ENCODE peak calls at places on chromosome 5, in six cellular contexts. D is upper lobe of right lung, R is H1, X is heart right ventricle, G is body of pancreas, H is PC-3. E is an unnamed sample.

GRCh38 chr5:156326718-156327259 is at the start of gene SGCD:
- DNase-seq in H (no peak), X (peak; percentile 67), D (peak; percentile 73), G (peak; percentile 21), R (peak; percentile 45), E (no peak)

GRCh38 chr5:159504857-159505304 is 174.6 kb upstream of the IL12B start:
- DNase-seq in R (no peak), X (peak; percentile 41), H (peak; percentile 69), D (peak; percentile 87), G (no peak), E (no peak)

GRCh38 chr5:134592141-134592746 is 40.4 kb downstream of the SAR1B start:
- DNase-seq in D (no peak), R (peak; percentile 69), X (no peak), H (peak; percentile 81), G (no peak), E (no peak)

GRCh38 chr5:154797762-154798161 is 42.6 kb downstream of the LARP1 start:
- DNase-seq in D (no peak), X (no peak), G (no peak), H (no peak), R (no peak), E (no peak)

GRCh38 chr5:111384220-111384619 is 128.1 kb downstream of the STARD4 start:
- DNase-seq in R (no peak), X (no peak), G (no peak), H (peak; percentile 21), D (no peak), E (peak; percentile 10)

GRCh38 chr5:159441441-159441840 is 111.2 kb upstream of the IL12B start:
- DNase-seq in D (no peak), X (peak; percentile 42), H (peak; percentile 15), R (peak; percentile 63), G (peak; percentile 9), E (no peak)

GRCh38 chr5:74382864-74383618 is 257.5 kb downstream of the ENC1 start:
- DNase-seq in G (no peak), R (no peak), X (peak; percentile 80), D (no peak), H (peak; percentile 48), E (peak; percentile 52)

GRCh38 chr5:137218896-137219295 is 280.2 kb downstream of the SPOCK1 start:
- DNase-seq in G (peak; percentile 30), X (no peak), H (peak; percentile 71), R (no peak), D (no peak), E (no peak)

GRCh38 chr5:16709691-16710420 is 93.1 kb upstream of the RETREG1 start:
- DNase-seq in G (no peak), H (no peak), R (no peak), D (no peak), X (no peak), E (no peak)

GRCh38 chr5:17024686-17025180 is 88.6 kb upstream of the MYO10 start:
- DNase-seq in D (no peak), H (peak; percentile 77), G (no peak), R (no peak), X (no peak), E (peak; percentile 63)

GRCh38 chr5:33997331-33997983 is 10.4 kb downstream of the AMACR start:
- DNase-seq in D (peak; percentile 70), G (peak; percentile 83), H (peak; percentile 88), X (peak; percentile 54), R (no peak), E (peak; percentile 81)

GRCh38 chr5:122790354-122791123 is 15.7 kb downstream of the SNX2 start:
- DNase-seq in G (no peak), H (no peak), R (no peak), D (no peak), X (no peak), E (no peak)
- H3K27ac ChIP-seq in G (no peak overlapping the region), H (no peak overlapping the region), R (no peak overlapping the region), D (no peak overlapping the region), X (no peak overlapping the region), E (no peak overlapping the region)

GRCh38 chr5:120443607-120444006 is 20.5 kb upstream of the PRR16 start:
- DNase-seq in R (no peak), X (no peak), D (no peak), G (no peak), H (no peak), E (no peak)
- H3K4me1 ChIP-seq in R (peaks cover 2% of the 10 kb centered on the region), X (no peaks in the 10 kb centered on the region), D (no peaks in the 10 kb centered on the region), G (no peaks in the 10 kb centered on the region), H (peaks cover 15% of the 10 kb centered on the region), E (no peaks in the 10 kb centered on the region)

GRCh38 chr5:3060283-3060682 is 308.8 kb upstream of the IRX2 start:
- DNase-seq in H (no peak), R (no peak), X (no peak), G (no peak), D (no peak), E (no peak)

GRCh38 chr5:3056901-3057300 is 305.4 kb upstream of the IRX2 start:
- DNase-seq in R (no peak), X (no peak), H (no peak), G (no peak), D (no peak), E (no peak)

GRCh38 chr5:3059488-3059887 is 308.0 kb upstream of the IRX2 start:
- DNase-seq in G (no peak), X (no peak), R (no peak), H (no peak), D (no peak), E (no peak)

DNA sequence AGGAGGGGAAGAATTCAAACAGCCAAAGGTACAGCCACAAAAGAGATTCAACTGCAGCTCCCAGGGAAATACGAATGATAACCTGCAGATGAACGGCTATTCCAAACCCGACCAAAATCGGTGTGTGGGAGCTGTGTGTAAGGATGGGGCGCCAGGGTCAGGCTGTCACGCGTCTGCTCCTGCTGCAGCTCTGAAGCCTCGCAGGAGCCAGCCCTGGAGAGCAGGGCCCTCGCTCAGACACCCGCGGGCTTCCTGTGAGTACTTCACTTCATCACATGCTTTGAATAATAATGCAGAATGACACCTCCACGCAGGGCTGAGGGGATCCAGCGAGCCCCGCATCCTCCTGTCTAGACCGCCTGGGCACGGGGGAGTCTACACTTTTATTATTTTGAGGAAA is 307.5 kb upstream of the IRX2 start:
- DNase-seq in X (no peak), D (no peak), G (no peak), H (no peak), R (no peak), E (no peak)
- H3K9me3 ChIP-seq in X (no peaks in the 10 kb centered on the region), D (peaks cover 3% of the 10 kb centered on the region), G (no peaks in the 10 kb centered on the region), H (peaks cover 18% of the 10 kb centered on the region), R (peaks cover 3% of the 10 kb centered on the region), E (peaks cover 50% of the 10 kb centered on the region)

GRCh38 chr5:61332891-61333350 is 863 bp downstream of the ZSWIM6 start:
- DNase-seq in H (peak; percentile 45), G (peak; percentile 70), X (peak; percentile 52), R (peak; percentile 56), D (peak; percentile 84), E (peak; percentile 38)
- H3K27ac ChIP-seq in H (no peak overlapping the region), G (peak overlapping the region; percentile 90), X (peak overlapping the region; percentile 65), R (no peak overlapping the region), D (peak overlapping the region; percentile 78), E (peak overlapping the region; percentile 85)

GRCh38 chr5:14185336-14186131 is 42.4 kb downstream of the TRIO start:
- DNase-seq in D (no peak), R (no peak), X (no peak), G (no peak), H (peak; percentile 94), E (no peak)
- H3K4me1 ChIP-seq in D (peaks cover 45% of the 10 kb centered on the region), R (peaks cover 15% of the 10 kb centered on the region), X (peaks cover 32% of the 10 kb centered on the region), G (peaks cover 27% of the 10 kb centered on the region), H (peaks cover 85% of the 10 kb centered on the region), E (peaks cover 50% of the 10 kb centered on the region)

GRCh38 chr5:150829744-150830143 is 16.6 kb upstream of the IRGM start:
- DNase-seq in G (no peak), H (no peak), X (no peak), R (no peak), D (no peak), E (no peak)
- H3K9me3 ChIP-seq in G (no peaks in the 10 kb centered on the region), H (peaks cover 18% of the 10 kb centered on the region), X (no peaks in the 10 kb centered on the region), R (no peaks in the 10 kb centered on the region), D (peaks cover 8% of the 10 kb centered on the region), E (peaks cover 26% of the 10 kb centered on the region)

DNA sequence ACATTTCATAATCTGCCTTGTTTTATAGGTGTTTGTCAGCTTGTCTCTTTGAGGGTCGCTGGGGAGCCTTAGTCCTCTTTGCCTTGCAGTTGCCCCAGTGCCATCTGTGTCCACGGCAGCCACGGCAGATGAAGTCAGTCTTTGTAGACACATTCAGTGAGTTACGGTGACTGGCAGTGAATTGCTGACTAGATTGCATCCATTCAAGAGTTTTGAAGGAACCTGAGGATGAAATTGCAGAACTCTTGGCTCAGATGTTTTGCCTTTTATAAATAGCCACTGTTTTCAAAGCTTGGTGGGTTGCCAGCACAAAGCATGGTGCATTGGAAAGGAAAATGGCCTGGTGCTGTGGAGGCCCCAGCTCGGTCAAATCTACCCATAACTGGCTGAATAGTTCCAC is 125.6 kb downstream of the TRIO start:
- DNase-seq in X (peak; percentile 68), H (no peak), R (no peak), D (no peak), G (no peak), E (no peak)
- H3K27ac ChIP-seq in X (peak overlapping the region; percentile 7), H (peak overlapping the region; percentile 96), R (peak overlapping the region; percentile 11), D (no peak overlapping the region), G (no peak overlapping the region), E (no peak overlapping the region)

GRCh38 chr5:132223861-132224260 is 3.8 kb downstream of the P4HA2 start:
- DNase-seq in D (no peak), X (no peak), G (no peak), H (no peak), R (no peak), E (no peak)

GRCh38 chr5:132225165-132226032 is 2.3 kb downstream of the P4HA2 start:
- DNase-seq in R (no peak), G (peak; percentile 73), H (peak; percentile 36), X (peak; percentile 47), D (peak; percentile 69), E (peak; percentile 70)

GRCh38 chr5:132226516-132227234 is 978 bp downstream of the P4HA2 start:
- DNase-seq in H (no peak), D (peak; percentile 68), R (peak; percentile 47), X (peak; percentile 25), G (peak; percentile 56), E (no peak)

GRCh38 chr5:132222649-132223038 is 5.0 kb downstream of the P4HA2 start:
- DNase-seq in G (no peak), H (no peak), X (no peak), D (no peak), R (no peak), E (no peak)

DNA sequence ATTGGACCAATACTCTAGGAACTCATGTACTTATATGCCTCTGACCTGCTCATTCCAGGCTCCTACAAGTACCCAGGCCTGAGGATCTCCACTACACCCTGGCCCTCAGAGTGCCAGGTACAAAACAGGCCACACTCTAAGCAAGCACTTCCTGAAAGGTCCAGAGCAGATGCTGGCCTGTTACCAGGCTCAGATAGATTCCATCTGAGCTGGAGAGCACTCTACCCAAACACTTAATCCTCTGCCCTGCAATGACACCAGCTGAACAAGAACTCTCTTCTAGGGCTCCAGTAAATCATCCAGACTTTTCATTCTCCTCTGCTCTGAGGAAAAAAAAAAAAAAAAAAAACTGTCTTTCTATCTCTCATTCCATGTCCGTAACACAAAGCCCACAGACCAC is 2.9 kb downstream of the P4HA2 start:
- DNase-seq in H (no peak), X (peak; percentile 2), D (peak; percentile 39), R (no peak), G (peak; percentile 38), E (no peak)
- H3K4me1 ChIP-seq in H (peaks cover 20% of the 10 kb centered on the region), X (peaks cover 38% of the 10 kb centered on the region), D (peaks cover 29% of the 10 kb centered on the region), R (peaks cover 7% of the 10 kb centered on the region), G (peaks cover 71% of the 10 kb centered on the region), E (peaks cover 18% of the 10 kb centered on the region)

E was measured in A673.